ENCODE peak calls at places on chromosomes 11 and 22, in ten cellular contexts. R, T, G, X, F, W, I, K, B and Z are unnamed samples.

GRCh38 chr11:10856689-10857603 is 907 bp downstream of the ZBED5 start:
- DNase-seq in W (peak; percentile 28), X (no peak), T (peak; percentile 14), B (peak; percentile 29), K (no peak), F (peak; percentile 22), R (peak; percentile 7), G (no peak), I (peak; percentile 45), Z (peak; percentile 11)

GRCh38 chr22:25388866-25389540 is 169.6 kb downstream of the CRYBB2 start:
- DNase-seq in K (peak; percentile 44), B (peak; percentile 60), W (no peak), I (no peak), X (no peak), T (no peak), F (no peak), R (peak; percentile 19), G (no peak), Z (no peak)

GRCh38 chr11:65170058-65170534 is at the start of gene SPDYC:
- DNase-seq in W (no peak), I (no peak), R (no peak), F (no peak), X (no peak), B (no peak), T (no peak), K (peak; percentile 62), G (no peak), Z (no peak)

GRCh38 chr22:23696326-23696851 is 5.6 kb downstream of the RGL4 start:
- DNase-seq in F (no peak), R (peak; percentile 83), X (peak; percentile 71), G (peak; percentile 85), K (no peak), I (no peak), B (peak; percentile 95), T (peak; percentile 82), W (peak; percentile 56), Z (peak; percentile 40)

GRCh38 chr22:44667276-44667675 is 34.7 kb upstream of the PRR5 start:
- DNase-seq in I (no peak), K (no peak), X (peak; percentile 27), R (no peak), W (no peak), F (no peak), T (no peak), G (no peak), B (no peak), Z (no peak)

GRCh38 chr22:17492247-17492646 is 71.1 kb upstream of the SLC25A18 start:
- DNase-seq in F (no peak), K (no peak), B (no peak), X (no peak), R (no peak), I (no peak), T (no peak), G (no peak), W (no peak), Z (no peak)

GRCh38 chr11:107741044-107741823 is 29.4 kb upstream of the SLN start:
- DNase-seq in T (peak; percentile 10), W (peak; percentile 44), R (no peak), K (peak; percentile 54), I (no peak), G (no peak), X (no peak), B (peak; percentile 63), F (no peak), Z (peak; percentile 44)

GRCh38 chr11:117255966-117256365 is 23.5 kb downstream of the RNF214 start:
- DNase-seq in R (no peak), W (no peak), X (no peak), G (no peak), T (no peak), B (no peak), K (no peak), I (no peak), F (no peak), Z (no peak)

GRCh38 chr22:19840955-19841640 is 13.6 kb downstream of the GNB1L start:
- DNase-seq in G (no peak), K (no peak), X (no peak), B (no peak), F (no peak), T (no peak), I (no peak), W (no peak), R (no peak), Z (no peak)

GRCh38 chr11:67344264-67344663 is 9.1 kb downstream of the POLD4 start:
- DNase-seq in T (peak; percentile 30), K (no peak), B (no peak), G (no peak), F (no peak), I (no peak), W (no peak), X (no peak), R (no peak), Z (no peak)

GRCh38 chr11:35923452-35923851 is 20.4 kb upstream of the LDLRAD3 start:
- DNase-seq in W (no peak), G (no peak), X (no peak), K (no peak), T (no peak), F (no peak), R (no peak), B (no peak), I (no peak), Z (no peak)

GRCh38 chr11:97574976-97575665 is 1185.3 kb downstream of the JRKL start:
- DNase-seq in K (no peak), B (no peak), W (no peak), G (no peak), X (no peak), F (no peak), T (no peak), R (no peak), I (no peak), Z (no peak)

GRCh38 chr11:74493816-74494630 is 499 bp upstream of the LIPT2 start:
- DNase-seq in K (no peak), W (peak; percentile 47), B (peak; percentile 39), T (no peak), I (no peak), G (no peak), R (no peak), F (no peak), X (no peak), Z (peak; percentile 12)

GRCh38 chr22:19941365-19942070 is at the start of the genes COMT and TXNRD2:
- DNase-seq in B (no peak), F (no peak), K (no peak), W (peak; percentile 57), I (peak; percentile 71), R (peak; percentile 75), X (peak; percentile 88), G (peak; percentile 89), T (peak; percentile 74), Z (peak; percentile 28)

GRCh38 chr11:73648629-73649046 is 2.3 kb downstream of the PLEKHB1 start:
- DNase-seq in G (no peak), X (no peak), I (no peak), T (no peak), W (no peak), B (no peak), K (no peak), F (no peak), R (no peak), Z (no peak)

GRCh38 chr22:48585916-48586798 is 1241.5 kb downstream of the BRD1 start:
- DNase-seq in K (no peak), B (no peak), W (no peak), F (no peak), I (no peak), X (peak; percentile 25), R (no peak), G (no peak), T (no peak), Z (no peak)